ENCODE peak calls at places on chromosomes 16 and 17, in four cellular contexts. I is K562, T is HepG2, S is WTC11. O is an unnamed sample.

GRCh38 chr16:81500833-81501521 is 56.4 kb downstream of the CMIP start:
- DNase-seq in I (no peak), T (no peak), S (no peak), O (no peak)

GRCh38 chr16:73265124-73265838 is 217.4 kb upstream of the ZFHX3 start:
- DNase-seq in I (no peak), T (no peak), S (peak), O (no peak)

GRCh38 chr16:881219-882097 is 80.9 kb upstream of the GNG13 start:
- DNase-seq in I (no peak), T (no peak), S (no peak), O (no peak)

GRCh38 chr16:49980166-49980565 is 44.9 kb upstream of the CNEP1R1 start:
- DNase-seq in I (no peak), T (no peak), S (no peak), O (no peak)

GRCh38 chr17:35083071-35083470 is 19.6 kb upstream of the RFFL start:
- DNase-seq in I (no peak), T (no peak), S (no peak), O (no peak)

GRCh38 chr17:75753514-75754377 is 11.2 kb downstream of the GALK1 start:
- DNase-seq in I (peak), T (peak), S (peak), O (no peak)

GRCh38 chr17:8940866-8941471 is 24.5 kb downstream of the PIK3R5 start:
- DNase-seq in I (no peak), T (no peak), S (no peak), O (no peak)

GRCh38 chr16:85390511-85391174 is 222.5 kb upstream of the GSE1 start:
- DNase-seq in I (peak), T (peak), S (peak), O (no peak)

GRCh38 chr16:12802661-12803060 is 1.0 kb downstream of the CPPED1 start:
- DNase-seq in I (no peak), T (no peak), S (no peak), O (no peak)
- TF ChIP-seq CBFB in I (no peak), T (no peak), S (no peak), O (no peak)

DNA sequence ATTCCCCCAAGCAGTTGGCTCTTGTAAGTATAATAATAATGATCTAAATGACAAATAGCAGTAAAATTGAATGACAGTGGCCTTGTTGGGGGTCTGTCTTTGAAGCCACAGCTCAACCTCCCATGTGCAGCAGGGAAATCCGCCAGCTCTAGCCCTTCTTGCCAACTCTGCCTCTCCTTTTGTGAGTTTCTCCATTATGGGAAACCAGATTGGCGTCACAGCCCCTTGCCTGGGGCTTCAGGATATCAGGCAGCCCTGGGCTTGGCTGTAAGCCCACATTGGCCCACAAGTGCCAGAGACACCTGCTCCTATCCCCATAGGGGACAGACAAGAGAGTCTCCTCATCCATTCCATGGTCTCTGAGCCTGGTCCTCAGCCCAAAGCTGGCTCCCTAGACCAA is 70.4 kb upstream of the CACNG5 start:
- DNase-seq in I (no peak), T (no peak), S (no peak), O (no peak)
- TF ChIP-seq CBFB in I (no peak), T (no peak), S (no peak), O (no peak)

GRCh38 chr16:47310792-47311211 is 150.1 kb downstream of the ITFG1 start:
- DNase-seq in I (no peak), T (no peak), S (no peak), O (peak)

GRCh38 chr16:47316686-47317085 is 144.2 kb downstream of the ITFG1 start:
- DNase-seq in I (no peak), T (no peak), S (no peak), O (no peak)

GRCh38 chr16:47309581-47310312 is 151.1 kb downstream of the ITFG1 start:
- DNase-seq in I (no peak), T (no peak), S (no peak), O (no peak)

GRCh38 chr16:47308601-47309000 is 152.3 kb downstream of the ITFG1 start:
- DNase-seq in I (no peak), T (no peak), S (no peak), O (no peak)

DNA sequence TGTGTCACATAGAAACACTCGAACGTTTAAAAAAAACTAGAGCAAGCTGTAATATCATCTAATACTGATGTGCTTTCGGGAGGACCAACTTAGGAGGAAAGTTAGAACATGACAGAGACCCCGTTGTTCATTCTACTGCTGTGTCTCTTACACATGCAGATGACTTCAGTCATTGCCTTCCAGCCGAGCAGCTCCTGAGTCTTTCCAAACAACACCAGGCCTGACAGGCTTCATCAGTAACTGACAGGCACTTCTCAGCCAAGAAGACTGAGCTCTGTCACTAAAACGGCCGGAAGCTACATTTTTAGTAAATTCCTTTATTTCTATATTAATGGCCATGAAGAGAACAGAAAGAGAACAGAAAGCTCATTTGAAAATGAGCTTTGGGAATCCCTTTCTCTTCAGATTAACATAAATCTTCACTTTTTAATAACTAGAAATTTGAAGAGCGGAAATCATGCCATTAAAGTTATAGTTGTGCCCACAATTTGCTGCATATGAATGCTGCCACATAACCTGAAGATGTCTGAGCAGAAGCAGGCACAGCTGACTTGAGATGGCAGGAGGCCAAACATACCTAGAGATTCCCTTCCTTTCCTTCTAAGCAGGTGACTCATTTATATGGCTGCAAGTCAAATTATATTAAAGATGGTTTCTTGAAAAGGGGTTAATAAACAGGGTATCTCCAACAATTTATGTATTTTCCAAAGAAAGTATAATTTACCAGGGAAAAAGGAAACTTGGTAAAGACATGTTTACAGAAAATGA is 148.9 kb downstream of the ITFG1 start:
- DNase-seq in I (no peak), T (no peak), S (peak), O (no peak)
- TF ChIP-seq CBFB in I (no peak), T (no peak), S (no peak), O (no peak)

DNA sequence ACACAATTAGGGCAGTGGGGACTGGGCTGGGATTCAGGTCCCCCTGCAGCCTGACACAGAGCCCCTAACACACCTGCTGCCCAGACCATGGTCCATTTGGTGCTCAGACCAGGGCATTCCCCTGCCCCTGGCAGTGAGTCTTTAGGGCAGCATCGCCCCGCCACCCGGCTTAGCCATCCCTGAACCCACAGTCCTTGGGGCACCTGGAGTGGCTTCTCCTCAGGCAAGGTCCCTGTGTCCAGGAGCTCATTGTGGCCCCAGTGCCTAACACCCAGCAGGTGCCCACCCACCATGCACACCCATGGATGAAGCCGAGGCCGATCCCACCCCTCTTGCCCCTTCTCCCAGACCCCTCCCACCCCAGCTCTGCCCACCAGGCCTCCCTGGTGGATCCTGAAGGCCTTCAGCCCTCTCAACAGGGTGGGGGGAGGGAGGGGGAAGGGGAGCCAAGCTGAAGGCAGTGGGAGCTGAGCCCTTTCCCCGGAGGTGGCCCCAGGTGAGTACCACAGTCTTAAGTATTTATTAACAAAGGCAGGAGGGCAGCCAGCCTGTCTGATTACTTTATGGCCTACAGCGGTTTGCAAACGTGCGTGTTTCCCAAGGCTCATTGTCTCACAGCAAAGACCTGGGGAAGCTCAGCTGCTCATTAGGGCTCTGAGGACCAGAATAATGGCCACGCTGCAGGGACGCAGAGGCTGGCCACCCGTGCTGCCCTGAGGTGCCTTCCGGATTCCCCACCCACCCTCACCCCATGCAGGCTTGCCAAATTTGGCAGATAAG is 38.5 kb downstream of the RBFOX3 start:
- DNase-seq in I (no peak), T (no peak), S (no peak), O (no peak)
- TF ChIP-seq CBFB in I (no peak), T (no peak), S (no peak), O (no peak)

GRCh38 chr17:42287305-42288077 is 807 bp upstream of the STAT5A start:
- DNase-seq in I (no peak), T (no peak), S (no peak), O (peak)
- TF ChIP-seq CBFB in I (no peak), T (no peak), S (no peak), O (no peak)

DNA sequence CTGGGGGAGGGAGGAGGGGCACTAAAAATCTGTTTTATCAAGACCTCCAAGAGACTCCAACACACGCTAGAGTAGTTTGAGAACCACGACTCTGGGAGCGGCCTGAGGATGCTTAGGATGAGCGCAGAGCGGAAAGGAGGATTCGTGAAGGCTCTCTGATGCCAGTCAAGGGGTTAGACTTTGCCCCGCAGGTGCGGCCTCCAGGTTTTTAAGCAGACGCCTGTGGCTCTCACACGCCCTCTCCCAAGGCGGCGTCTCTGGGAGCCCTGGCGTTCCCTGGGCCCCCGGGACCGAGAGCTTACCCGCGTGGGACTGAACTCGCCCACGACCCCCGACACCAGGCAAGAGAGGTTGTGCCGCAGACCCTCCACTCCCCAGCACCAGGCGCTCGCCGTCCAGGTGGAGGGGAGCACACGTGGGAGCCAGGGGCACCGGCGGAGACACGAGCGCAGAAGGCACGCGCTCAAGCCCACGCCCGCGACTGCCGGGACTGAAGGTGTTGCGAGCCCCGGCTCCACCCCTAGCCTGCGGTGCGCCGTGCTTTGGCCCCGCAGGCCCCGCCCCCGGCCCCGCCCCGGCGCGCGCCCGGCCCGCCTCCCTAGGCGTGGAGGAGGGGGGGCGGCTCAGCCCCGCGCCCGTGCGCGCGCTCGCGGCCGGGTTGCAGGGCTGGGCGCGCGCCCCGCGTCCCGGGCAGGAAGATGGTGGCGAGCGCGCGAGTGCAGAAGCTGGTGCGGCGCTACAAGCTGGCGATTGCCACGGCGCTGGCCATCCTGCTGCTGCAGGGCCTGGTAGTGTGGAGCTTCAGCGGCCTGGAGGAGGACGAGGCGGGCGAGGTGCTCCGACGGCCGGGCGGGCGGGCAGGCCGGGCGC is at the start of gene XYLT2:
- DNase-seq in I (peak), T (peak), S (peak), O (no peak)
- TF ChIP-seq CBFB in I (no peak), T (no peak), S (no peak), O (no peak)

DNA sequence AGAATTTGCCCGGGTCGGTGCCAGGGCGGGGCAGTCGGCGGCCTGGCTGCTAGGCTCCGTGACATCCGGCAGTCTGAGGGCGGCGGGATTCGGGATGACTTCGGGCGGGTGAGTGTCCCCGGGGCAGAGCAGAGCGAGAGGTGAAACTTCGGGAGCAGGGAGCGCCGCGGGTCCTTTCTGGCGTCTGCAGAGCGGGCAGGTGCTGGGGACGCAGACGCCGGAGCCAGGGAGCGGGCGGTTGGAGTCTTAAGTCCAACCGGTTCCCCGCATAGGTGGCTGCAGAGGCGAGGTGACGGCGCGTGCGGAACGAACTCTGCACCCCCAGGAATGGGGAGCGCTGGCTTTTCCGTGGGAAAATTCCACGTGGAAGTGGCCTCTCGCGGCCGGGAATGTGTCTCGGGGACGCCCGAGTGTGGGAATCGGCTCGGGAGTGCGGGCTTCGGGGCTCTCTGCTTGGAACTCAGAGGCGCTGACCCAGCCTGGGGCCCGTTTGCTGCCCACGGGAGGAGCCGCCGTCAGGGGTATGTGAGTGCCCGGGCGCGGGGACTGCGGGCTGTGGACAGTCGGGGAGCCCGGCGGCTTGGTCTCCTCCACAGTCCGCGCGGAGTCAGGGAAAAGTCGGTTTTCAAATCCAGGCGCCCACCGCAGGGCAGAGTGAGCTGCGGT is at the start of gene B4GALNT2:
- DNase-seq in I (no peak), T (no peak), S (peak), O (no peak)
- TF ChIP-seq CBFB in I (no peak), T (no peak), S (no peak), O (no peak)

DNA sequence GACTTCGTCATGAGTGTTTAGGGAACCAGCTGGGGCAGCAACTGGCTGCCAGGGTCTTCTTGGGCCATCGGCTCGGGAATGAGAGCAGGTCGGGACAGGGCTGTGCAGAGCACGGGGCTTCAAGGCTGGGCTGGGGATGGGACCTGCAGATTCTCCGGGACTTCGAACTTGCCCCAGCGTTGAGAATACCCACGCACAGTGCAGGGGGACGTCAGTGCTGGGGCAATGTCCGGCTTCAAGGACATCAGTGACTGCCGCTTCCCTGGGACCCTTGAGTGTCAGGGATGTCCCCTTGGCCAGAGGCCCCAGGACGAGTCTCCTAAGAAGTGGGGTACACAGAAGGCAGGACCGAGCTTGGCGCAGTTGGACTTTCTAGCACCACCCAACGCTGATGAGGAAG is 76.3 kb downstream of the MGAT5B start:
- DNase-seq in I (no peak), T (no peak), S (no peak), O (no peak)
- TF ChIP-seq CBFB in I (no peak), T (no peak), S (no peak), O (no peak)

DNA sequence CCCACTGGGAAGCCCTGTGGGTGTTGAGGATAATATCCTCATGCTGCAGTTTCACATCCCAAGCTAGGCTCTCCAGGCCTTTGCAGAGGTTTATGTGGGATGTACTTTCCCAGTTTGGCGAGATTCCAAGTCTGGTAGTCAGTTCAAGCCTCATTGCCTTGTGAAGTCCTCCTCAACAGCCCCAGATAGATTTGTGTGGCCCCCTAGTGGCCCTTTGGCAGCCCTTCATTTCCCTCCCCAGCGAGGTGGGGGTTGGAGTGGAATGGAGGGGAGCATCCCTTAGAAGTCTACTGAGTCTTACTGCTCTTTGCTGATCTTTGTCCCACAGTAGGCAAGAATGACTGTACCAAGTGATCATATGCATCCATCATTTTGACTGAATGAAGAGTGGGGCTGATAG is 137.9 kb downstream of the CDH11 start:
- DNase-seq in I (peak), T (peak), S (peak), O (no peak)
- TF ChIP-seq CBFB in I (no peak), T (no peak), S (no peak), O (no peak)